ENCODE peak calls at places on chromosomes 16 and 17, in four cellular contexts. V is tibial nerve, O is A549, J is heart left ventricle. Z is an unnamed sample.

GRCh38 chr17:4221163-4221562 is 42.6 kb downstream of the ANKFY1 start:
- DNase-seq in V (no peak), O (no peak), J (no peak), Z (no peak)

GRCh38 chr16:9159839-9160550 is 68.6 kb downstream of the HAPSTR1 start:
- DNase-seq in V (no peak), O (peak), J (peak), Z (peak)

GRCh38 chr16:57732011-57732410 is 3.6 kb upstream of the KATNB1 start:
- DNase-seq in V (no peak), O (no peak), J (no peak), Z (no peak)

GRCh38 chr17:49873926-49874325 is 26.1 kb upstream of the TAC4 start:
- DNase-seq in V (no peak), O (no peak), J (no peak), Z (no peak)

GRCh38 chr16:68935008-68935407 is 91.7 kb downstream of the TANGO6 start:
- DNase-seq in V (no peak), O (no peak), J (no peak), Z (no peak)

GRCh38 chr16:30949655-30950515 is 1.0 kb downstream of the ORAI3 start:
- DNase-seq in V (peak), O (peak), J (peak), Z (peak)

GRCh38 chr17:73706858-73707257 is 62.6 kb upstream of the SDK2 start:
- DNase-seq in V (no peak), O (no peak), J (no peak), Z (no peak)

GRCh38 chr17:39928868-39929651 is 1.5 kb downstream of the LRRC3C start:
- DNase-seq in V (no peak), O (peak), J (no peak), Z (no peak)

GRCh38 chr17:48442819-48443218 is 12.8 kb upstream of the SKAP1 start:
- DNase-seq in V (no peak), O (no peak), J (no peak), Z (no peak)

GRCh38 chr16:25198021-25198420 is 18.7 kb upstream of the AQP8 start:
- DNase-seq in V (no peak), O (peak), J (no peak), Z (no peak)

GRCh38 chr17:3755335-3756030 is 31.8 kb downstream of the HASPIN start:
- DNase-seq in V (no peak), O (no peak), J (no peak), Z (peak)

GRCh38 chr16:28915181-28915580 is 9.9 kb downstream of the RABEP2 start:
- DNase-seq in V (no peak), O (no peak), J (no peak), Z (no peak)

GRCh38 chr16:66364117-66364958 is 2.2 kb upstream of the CDH5 start:
- DNase-seq in V (peak), O (no peak), J (peak), Z (peak)

GRCh38 chr17:7015587-7016020 is 3.2 kb downstream of the RNASEK start:
- DNase-seq in V (no peak), O (no peak), J (no peak), Z (no peak)

GRCh38 chr16:85302018-85302847 is 190.0 kb upstream of the CIBAR2 start:
- DNase-seq in V (no peak), O (no peak), J (no peak), Z (no peak)

GRCh38 chr16:70490261-70490660 is 33.1 kb downstream of the COG4 start:
- DNase-seq in V (no peak), O (no peak), J (no peak), Z (peak)

GRCh38 chr16:3129137-3130131 is 5.4 kb upstream of the ZNF213 start:
- DNase-seq in V (peak), O (no peak), J (peak), Z (peak)

GRCh38 chr17:10186771-10187425 is 11.5 kb downstream of the GAS7 start:
- DNase-seq in V (no peak), O (no peak), J (no peak), Z (no peak)

GRCh38 chr17:17752822-17753448 is 71.7 kb downstream of the RAI1 start:
- DNase-seq in V (no peak), O (no peak), J (no peak), Z (no peak)
- TF ChIP-seq POLR2A in V (no peak), O (no peak), J (no peak), Z (no peak)

GRCh38 chr17:44198721-44199552 is 747 bp downstream of the ATXN7L3 start:
- DNase-seq in V (no peak), O (peak), J (peak), Z (peak)

GRCh38 chr17:44199553-44200477 is at the start of gene ATXN7L3:
- DNase-seq in V (peak), O (peak), J (peak), Z (peak)

GRCh38 chr17:44197980-44198720 is 1.5 kb downstream of the ATXN7L3 start:
- DNase-seq in V (no peak), O (peak), J (no peak), Z (no peak)

GRCh38 chr17:44202756-44203155 is 3.1 kb upstream of the ATXN7L3 start:
- DNase-seq in V (peak), O (no peak), J (no peak), Z (no peak)

GRCh38 chr17:44200478-44201155 is 933 bp upstream of the ATXN7L3 start:
- DNase-seq in V (no peak), O (no peak), J (no peak), Z (no peak)
- TF ChIP-seq POLR2A in V (no peak), O (no peak), J (peak), Z (no peak)

GRCh38 chr16:20318006-20318405 is 9.3 kb downstream of the GP2 start:
- DNase-seq in V (no peak), O (no peak), J (no peak), Z (no peak)
- TF ChIP-seq POLR2A in V (no peak), O (no peak), J (no peak), Z (peak)

DNA sequence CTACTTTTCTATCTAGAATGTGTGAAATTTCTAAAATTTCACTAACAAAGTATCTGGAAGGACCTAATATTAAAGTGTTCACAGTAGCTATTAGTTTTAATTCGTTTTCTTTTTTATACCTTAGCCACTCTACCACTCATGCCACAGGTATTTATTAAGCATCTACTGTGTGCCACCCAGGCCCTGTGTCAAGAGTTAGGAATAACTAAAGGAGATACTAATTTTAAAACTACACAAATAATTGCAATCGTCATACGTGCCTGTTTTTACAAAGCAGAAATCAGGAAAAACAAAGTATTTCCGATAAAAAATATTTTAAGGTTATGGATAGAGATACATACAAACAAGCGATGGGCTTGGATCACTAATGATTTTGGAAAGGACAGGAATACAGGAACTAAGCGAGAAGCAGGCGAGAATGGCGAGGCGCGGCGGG is 483 bp upstream of the EEF2K start:
- DNase-seq in V (no peak), O (no peak), J (no peak), Z (no peak)
- TF ChIP-seq POLR2A in V (no peak), O (no peak), J (no peak), Z (no peak)

GRCh38 chr17:76725580-76726230 is 701 bp downstream of the JMJD6 start:
- DNase-seq in V (peak), O (peak), J (peak), Z (peak)

GRCh38 chr17:76723812-76724211 is 2.6 kb downstream of the JMJD6 start:
- DNase-seq in V (no peak), O (no peak), J (no peak), Z (no peak)

GRCh38 chr17:76727745-76728456 is 1.3 kb downstream of the METTL23 start:
- DNase-seq in V (no peak), O (no peak), J (no peak), Z (no peak)

GRCh38 chr17:76726231-76726765 is at the start of gene JMJD6:
- DNase-seq in V (peak), O (peak), J (peak), Z (peak)

GRCh38 chr17:76726766-76727718 is at the start of gene METTL23:
- DNase-seq in V (peak), O (peak), J (peak), Z (peak)
- TF ChIP-seq POLR2A in V (peak), O (peak), J (no peak), Z (no peak)

DNA sequence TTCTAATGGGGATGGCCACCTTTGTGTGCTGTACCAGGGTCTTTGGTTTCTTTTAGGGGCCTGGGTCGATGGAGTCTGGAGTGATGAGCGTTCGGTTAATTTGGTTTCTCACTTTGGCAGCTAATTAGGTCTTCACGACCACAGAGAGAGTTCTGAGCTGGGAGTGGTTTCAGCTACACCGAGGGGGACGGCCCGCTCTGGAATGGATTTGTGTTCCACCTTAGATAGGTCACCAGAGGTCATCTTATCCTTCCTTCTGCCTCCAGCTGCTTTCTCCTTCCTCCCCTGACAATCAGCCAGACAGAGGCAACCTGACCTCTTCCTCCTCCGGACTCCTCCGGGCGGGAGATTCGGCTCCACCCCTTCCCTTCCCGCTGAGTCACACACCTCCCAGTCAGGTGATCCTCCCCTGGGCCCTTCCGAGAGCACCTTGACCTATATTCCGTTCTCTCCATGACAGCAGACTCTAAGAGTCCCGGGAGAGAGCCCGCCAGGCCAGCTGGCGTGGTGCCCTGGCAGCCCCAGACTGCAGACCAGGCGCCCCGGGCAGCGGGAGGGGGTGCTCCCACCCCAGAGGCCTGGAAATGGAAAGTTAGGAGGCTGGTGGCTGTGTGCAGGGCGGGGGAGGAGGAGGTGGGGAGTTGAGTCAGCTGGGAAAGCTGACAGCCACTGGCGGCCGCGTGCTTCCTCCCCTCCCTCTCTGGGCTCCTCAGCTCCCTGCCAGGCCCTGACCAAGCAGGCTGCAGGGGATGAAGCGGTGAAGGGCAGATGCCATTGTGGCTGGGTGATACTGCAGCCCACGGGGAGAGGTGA is 44.7 kb downstream of the CHD9 start:
- DNase-seq in V (peak), O (peak), J (peak), Z (peak)
- TF ChIP-seq POLR2A in V (no peak), O (no peak), J (peak), Z (peak)